ENCODE peak calls at places on chromosomes 5 and 9, in six cellular contexts. Q is heart right ventricle, N is IMR-90, E is lower lobe of right lung, W is fibroblast of lung, Y is left ventricle myocardium inferior. S is an unnamed sample.

GRCh38 chr5:102750435-102750834 is 4.7 kb upstream of the PAM start:
- DNase-seq in E (no peak), N (no peak), Y (no peak), Q (no peak), W (no peak), S (no peak)

GRCh38 chr5:124706729-124707361 is 39.6 kb downstream of the ZNF608 start:
- DNase-seq in W (peak; percentile 58), N (peak; percentile 58), Q (peak; percentile 27), Y (peak; percentile 54), E (peak; percentile 55), S (no peak)

GRCh38 chr5:54285573-54286124 is 24.7 kb downstream of the ARL15 start:
- DNase-seq in W (no peak), Q (no peak), N (no peak), Y (no peak), E (no peak), S (no peak)

GRCh38 chr5:173786296-173787187 is 101.6 kb upstream of the CPEB4 start:
- DNase-seq in E (no peak), W (no peak), Y (no peak), N (no peak), Q (no peak), S (no peak)

GRCh38 chr5:174479325-174479724 is 245.1 kb upstream of the MSX2 start:
- DNase-seq in Y (no peak), Q (no peak), N (no peak), W (no peak), E (no peak), S (no peak)

GRCh38 chr9:134910146-134910545 is 7.6 kb downstream of the FCN1 start:
- DNase-seq in W (no peak), Q (no peak), N (no peak), Y (no peak), E (peak; percentile 34), S (no peak)

GRCh38 chr5:149014634-149015033 is 48.2 kb downstream of the SH3TC2 start:
- DNase-seq in Q (no peak), E (no peak), N (no peak), W (no peak), Y (no peak), S (no peak)

GRCh38 chr5:124743534-124744169 is 2.8 kb downstream of the ZNF608 start:
- DNase-seq in N (no peak), Q (no peak), Y (no peak), W (no peak), E (no peak), S (no peak)

GRCh38 chr5:61467766-61468482 is 135.9 kb downstream of the ZSWIM6 start:
- DNase-seq in Q (no peak), E (no peak), N (peak; percentile 66), Y (no peak), W (peak; percentile 35), S (peak; percentile 9)

GRCh38 chr5:5061836-5062235 is 78.3 kb upstream of the ADAMTS16 start:
- DNase-seq in N (no peak), Y (no peak), Q (no peak), W (no peak), E (no peak), S (no peak)

DNA sequence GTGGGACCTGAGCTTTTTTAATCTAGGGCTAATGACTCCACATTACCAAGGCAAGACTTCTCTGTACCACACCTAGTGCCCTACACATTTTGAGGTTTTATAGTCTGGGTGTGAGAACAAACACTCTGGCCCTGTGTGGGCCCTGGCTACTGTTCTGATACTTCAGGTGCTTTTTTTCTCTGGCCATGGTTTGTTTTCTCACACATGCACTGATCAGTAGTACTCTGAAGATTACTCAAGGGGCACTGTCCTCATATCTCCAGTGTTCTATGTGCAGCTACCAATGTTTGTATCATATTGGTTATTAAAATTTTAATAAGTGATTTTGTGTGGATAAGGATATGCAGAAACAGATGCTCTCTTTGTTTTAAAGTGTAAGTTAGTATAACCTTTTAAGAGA is 5.9 kb upstream of the C9orf40 start:
- DNase-seq in Q (no peak), Y (no peak), E (no peak), N (no peak), W (no peak), S (no peak)
- TF ChIP-seq CTCF in Q (no peak), Y (no peak), E (no peak), N (no peak), W (no peak), S (no peak)

DNA sequence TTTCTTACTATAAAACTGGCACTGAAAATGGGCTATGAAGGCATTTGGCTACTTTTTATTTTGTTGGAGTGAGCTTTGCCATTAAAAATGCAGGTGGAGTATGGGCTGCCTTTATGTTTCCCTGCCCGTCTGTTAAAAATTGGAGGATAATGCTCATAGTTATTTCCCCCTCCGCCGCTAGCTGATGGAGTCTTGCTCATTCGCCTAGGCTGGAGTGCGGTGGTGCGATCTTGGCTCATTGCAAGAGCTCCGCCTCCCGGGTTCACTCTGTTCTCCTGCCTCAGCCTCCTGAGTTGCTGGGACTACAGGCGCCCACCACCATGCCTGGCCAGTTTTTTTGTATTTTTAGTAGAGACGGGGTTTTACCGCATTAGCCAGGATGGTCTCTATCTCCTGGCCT is 8.6 kb downstream of the G3BP1 start:
- DNase-seq in E (no peak), W (no peak), N (no peak), Q (no peak), Y (no peak), S (no peak)
- H3K4me1 ChIP-seq in E (peaks cover 72% of the 10 kb centered on the region), W (peaks cover 4% of the 10 kb centered on the region), N (peaks cover 4% of the 10 kb centered on the region), Q (peaks cover 88% of the 10 kb centered on the region), Y (peaks cover 97% of the 10 kb centered on the region), S (peaks cover 15% of the 10 kb centered on the region)

DNA sequence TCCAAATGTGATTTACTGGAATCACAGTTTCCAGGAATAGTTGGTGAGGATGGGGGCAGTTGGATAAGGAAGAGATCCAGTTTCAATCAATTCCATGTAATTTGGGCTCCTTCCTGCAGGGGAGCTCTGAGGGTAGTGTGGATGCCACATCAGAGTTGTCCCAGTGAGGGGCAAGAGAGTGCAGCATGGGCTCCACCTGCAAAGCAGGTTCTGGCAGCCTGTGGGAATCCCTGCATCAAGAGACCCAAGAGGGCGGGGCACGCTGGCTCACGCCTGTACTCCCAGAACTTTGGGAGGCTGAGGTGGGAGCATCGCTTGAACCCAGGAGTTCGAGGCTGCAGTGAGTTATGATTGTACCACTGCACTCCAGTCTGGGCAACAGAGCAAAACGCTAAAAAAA is 188.5 kb downstream of the CACNA1B start:
- DNase-seq in N (no peak), E (no peak), Y (no peak), W (no peak), Q (no peak), S (no peak)
- TF ChIP-seq CTCF in N (no peak), E (no peak), Y (no peak), W (no peak), Q (no peak), S (no peak)

GRCh38 chr5:109697339-109697738 is 7.6 kb downstream of the MAN2A1 start:
- DNase-seq in N (no peak), Q (no peak), E (no peak), W (no peak), Y (no peak), S (no peak)
- H3K4me1 ChIP-seq in N (peaks cover 13% of the 10 kb centered on the region), Q (peaks cover 49% of the 10 kb centered on the region), E (peaks cover 47% of the 10 kb centered on the region), W (peaks cover 8% of the 10 kb centered on the region), Y (peaks cover 29% of the 10 kb centered on the region), S (peaks cover 19% of the 10 kb centered on the region)

DNA sequence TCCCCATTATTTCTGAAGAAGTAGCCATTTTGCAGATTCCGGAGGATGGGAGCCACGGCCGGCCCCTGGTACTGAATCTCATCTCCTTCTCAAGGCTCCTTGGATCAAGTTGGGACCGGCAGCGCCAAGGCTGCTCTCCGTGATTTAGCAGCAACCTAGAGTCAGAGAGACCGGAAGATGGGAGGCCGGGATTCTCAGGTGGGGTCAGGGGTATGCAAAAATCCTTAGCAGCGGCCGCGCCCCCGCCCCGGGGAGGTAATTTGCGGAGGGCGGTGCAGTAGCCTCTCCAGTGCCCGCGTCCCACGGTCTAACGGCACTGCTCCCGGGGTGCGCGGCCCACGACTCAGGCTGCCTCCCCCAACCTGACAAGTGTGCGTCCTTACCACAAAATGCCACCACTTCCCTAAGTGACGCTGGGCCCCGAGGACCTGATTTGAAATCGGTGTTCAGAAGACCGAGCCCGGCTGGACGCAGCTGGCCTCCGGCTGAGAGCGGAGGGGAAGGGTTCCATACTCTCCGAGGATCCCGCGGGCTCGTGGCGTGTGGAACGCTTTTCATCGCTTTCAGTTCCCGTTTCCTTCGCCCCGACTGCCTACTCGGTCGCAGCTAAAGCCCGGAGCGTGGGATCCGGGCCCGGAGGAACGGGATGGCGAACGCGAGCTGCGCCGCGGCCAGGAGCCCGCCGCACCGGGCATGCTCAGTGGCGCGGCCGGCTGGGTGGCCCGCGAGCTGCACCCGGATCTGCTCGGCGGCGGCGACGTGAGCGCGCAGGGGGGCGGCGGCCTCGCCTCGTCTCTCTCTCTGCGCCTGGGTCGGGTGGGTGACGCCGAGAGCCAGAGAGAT is at the start of gene SCAMP1:
- DNase-seq in Y (peak; percentile 92), W (peak; percentile 92), Q (peak; percentile 95), E (peak; percentile 94), N (peak; percentile 92), S (peak; percentile 84)
- TF ChIP-seq CTCF in Y (peak; percentile 72), W (peak; percentile 23), Q (peak; percentile 51), E (peak; percentile 63), N (peak; percentile 38), S (peak; percentile 61)

DNA sequence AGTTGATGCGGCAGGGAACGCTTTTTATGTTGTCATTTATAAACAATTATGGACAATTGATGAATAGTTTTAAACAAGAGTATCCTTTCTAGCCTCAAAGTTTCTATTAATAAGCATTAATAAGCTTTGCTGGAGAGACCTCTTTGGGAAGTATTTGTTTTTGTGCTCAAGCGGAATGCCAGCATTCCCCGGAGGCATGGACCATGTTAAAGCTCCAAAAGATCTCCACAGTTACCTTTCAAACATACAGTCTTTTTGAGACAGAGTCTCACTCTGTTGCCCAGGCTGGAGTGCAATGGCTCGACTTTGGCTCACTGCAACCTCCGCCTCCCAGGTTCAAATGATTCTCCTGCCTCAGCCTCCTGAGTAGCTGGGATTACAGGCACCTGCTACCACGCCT is 9.6 kb downstream of the MSANTD3 start:
- DNase-seq in E (no peak), Y (no peak), N (no peak), Q (no peak), W (no peak), S (no peak)
- H3K4me1 ChIP-seq in E (no peaks in the 10 kb centered on the region), Y (peaks cover 5% of the 10 kb centered on the region), N (peaks cover 7% of the 10 kb centered on the region), Q (no peaks in the 10 kb centered on the region), W (peaks cover 6% of the 10 kb centered on the region), S (no peaks in the 10 kb centered on the region)

DNA sequence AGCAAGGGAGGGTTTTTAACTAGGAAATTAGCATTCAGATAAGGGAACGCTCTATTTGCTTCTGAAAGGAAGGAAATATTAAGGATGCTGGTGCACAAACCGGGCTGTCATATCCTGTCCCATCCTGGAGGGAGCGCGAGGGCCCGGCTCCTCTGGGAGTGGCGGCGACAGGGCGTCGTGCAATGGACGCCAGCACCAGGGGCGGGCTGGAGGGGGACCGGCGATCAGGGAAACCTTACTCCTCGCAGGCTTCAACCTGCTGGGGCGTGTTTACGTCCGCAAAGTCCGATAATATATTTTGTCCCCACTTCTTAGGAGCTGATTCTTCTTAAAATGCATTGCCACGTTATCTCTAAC is 197.1 kb upstream of the TBCA start:
- DNase-seq in W (no peak), Y (no peak), E (no peak), Q (no peak), N (no peak), S (no peak)
- TF ChIP-seq CTCF in W (no peak), Y (no peak), E (no peak), Q (no peak), N (no peak), S (no peak)